ENCODE peak calls at places on chromosomes 6 and 20, in seven cellular contexts. One of them, this sample, is unnamed. For H3K9me3, the result is how much of the 10 kb centered on the place peaks cover.

GRCh38 chr6:126797981-126798380 is 320.5 kb upstream of the RSPO3 start:
- DNase-seq in SJCRH30: no peak
- DNase-seq in SJSA1: no peak
- DNase-seq in iPS DF 6.9: no peak
- DNase-seq in heart right ventricle: no peak
- DNase-seq in Peyer's patch: no peak
- DNase-seq in transverse colon: no peak
- DNase-seq in this sample: no peak

GRCh38 chr20:57481281-57481711 is 43.6 kb downstream of the CTCFL start:
- DNase-seq in SJCRH30: no peak
- DNase-seq in SJSA1: no peak
- DNase-seq in iPS DF 6.9: no peak
- DNase-seq in heart right ventricle: no peak
- DNase-seq in Peyer's patch: no peak
- DNase-seq in transverse colon: no peak
- DNase-seq in this sample: no peak

GRCh38 chr20:50642288-50642803 is 49.0 kb downstream of the RIPOR3 start:
- DNase-seq in SJCRH30: peak
- DNase-seq in SJSA1: no peak
- DNase-seq in iPS DF 6.9: no peak
- DNase-seq in heart right ventricle: no peak
- DNase-seq in Peyer's patch: no peak
- DNase-seq in transverse colon: no peak
- DNase-seq in this sample: no peak

GRCh38 chr6:157224178-157224956 is 99.0 kb downstream of the TMEM242 start:
- DNase-seq in SJCRH30: peak
- DNase-seq in SJSA1: no peak
- DNase-seq in iPS DF 6.9: no peak
- DNase-seq in heart right ventricle: no peak
- DNase-seq in Peyer's patch: peak
- DNase-seq in transverse colon: no peak
- DNase-seq in this sample: no peak

GRCh38 chr6:93087606-93088005 is 331.8 kb downstream of the EPHA7 start:
- DNase-seq in SJCRH30: peak
- DNase-seq in SJSA1: no peak
- DNase-seq in iPS DF 6.9: no peak
- DNase-seq in heart right ventricle: no peak
- DNase-seq in Peyer's patch: no peak
- DNase-seq in transverse colon: no peak
- DNase-seq in this sample: no peak

GRCh38 chr20:17971571-17972013 is 2.8 kb downstream of the MGME1 start:
- DNase-seq in SJCRH30: peak
- DNase-seq in SJSA1: no peak
- DNase-seq in iPS DF 6.9: no peak
- DNase-seq in heart right ventricle: no peak
- DNase-seq in Peyer's patch: no peak
- DNase-seq in transverse colon: no peak
- DNase-seq in this sample: no peak

GRCh38 chr20:35773154-35773751 is 1.4 kb downstream of the PHF20 start:
- DNase-seq in SJCRH30: no peak
- DNase-seq in SJSA1: no peak
- DNase-seq in iPS DF 6.9: no peak
- DNase-seq in heart right ventricle: no peak
- DNase-seq in Peyer's patch: peak
- DNase-seq in transverse colon: peak
- DNase-seq in this sample: no peak

GRCh38 chr6:154937306-154938244 is 57.5 kb upstream of the TIAM2 start:
- DNase-seq in SJCRH30: no peak
- DNase-seq in SJSA1: no peak
- DNase-seq in iPS DF 6.9: no peak
- DNase-seq in heart right ventricle: no peak
- DNase-seq in Peyer's patch: no peak
- DNase-seq in transverse colon: no peak
- DNase-seq in this sample: no peak

GRCh38 chr20:56626367-56627121 is 2.6 kb upstream of the TFAP2C start:
- DNase-seq in SJCRH30: no peak
- DNase-seq in SJSA1: no peak
- DNase-seq in iPS DF 6.9: no peak
- DNase-seq in heart right ventricle: no peak
- DNase-seq in Peyer's patch: no peak
- DNase-seq in transverse colon: peak
- DNase-seq in this sample: no peak

GRCh38 chr6:53432318-53433161 is 83.8 kb upstream of the ELOVL5 start:
- DNase-seq in SJCRH30: peak
- DNase-seq in SJSA1: no peak
- DNase-seq in iPS DF 6.9: no peak
- DNase-seq in heart right ventricle: no peak
- DNase-seq in Peyer's patch: no peak
- DNase-seq in transverse colon: no peak
- DNase-seq in this sample: no peak

GRCh38 chr20:34703573-34704176 is 469 bp upstream of the TP53INP2 start:
- DNase-seq in SJCRH30: peak
- DNase-seq in SJSA1: no peak
- DNase-seq in iPS DF 6.9: no peak
- DNase-seq in heart right ventricle: no peak
- DNase-seq in Peyer's patch: peak
- DNase-seq in transverse colon: peak
- DNase-seq in this sample: no peak

GRCh38 chr6:90025418-90026089 is 131.3 kb downstream of the GJA10 start:
- DNase-seq in SJCRH30: peak
- DNase-seq in SJSA1: no peak
- DNase-seq in iPS DF 6.9: no peak
- DNase-seq in heart right ventricle: no peak
- DNase-seq in Peyer's patch: no peak
- DNase-seq in transverse colon: no peak
- DNase-seq in this sample: no peak

GRCh38 chr20:59692139-59692538 is 87.8 kb downstream of the PHACTR3 start:
- DNase-seq in SJCRH30: no peak
- DNase-seq in SJSA1: no peak
- DNase-seq in iPS DF 6.9: no peak
- DNase-seq in heart right ventricle: peak
- DNase-seq in Peyer's patch: no peak
- DNase-seq in transverse colon: no peak
- DNase-seq in this sample: peak

GRCh38 chr20:59686404-59687346 is 82.3 kb downstream of the PHACTR3 start:
- DNase-seq in SJCRH30: no peak
- DNase-seq in SJSA1: no peak
- DNase-seq in iPS DF 6.9: no peak
- DNase-seq in heart right ventricle: no peak
- DNase-seq in Peyer's patch: no peak
- DNase-seq in transverse colon: no peak
- DNase-seq in this sample: no peak

GRCh38 chr20:59690976-59691375 is 86.6 kb downstream of the PHACTR3 start:
- DNase-seq in SJCRH30: no peak
- DNase-seq in SJSA1: no peak
- DNase-seq in iPS DF 6.9: no peak
- DNase-seq in heart right ventricle: no peak
- DNase-seq in Peyer's patch: no peak
- DNase-seq in transverse colon: no peak
- DNase-seq in this sample: no peak

GRCh38 chr20:59690101-59690500 is 85.8 kb downstream of the PHACTR3 start:
- DNase-seq in SJCRH30: no peak
- DNase-seq in SJSA1: no peak
- DNase-seq in iPS DF 6.9: no peak
- DNase-seq in heart right ventricle: no peak
- DNase-seq in Peyer's patch: no peak
- DNase-seq in transverse colon: no peak
- DNase-seq in this sample: no peak

GRCh38 chr20:59688999-59689398 is 84.7 kb downstream of the PHACTR3 start:
- DNase-seq in SJCRH30: no peak
- DNase-seq in SJSA1: no peak
- DNase-seq in iPS DF 6.9: no peak
- DNase-seq in heart right ventricle: no peak
- DNase-seq in Peyer's patch: no peak
- DNase-seq in transverse colon: no peak
- DNase-seq in this sample: no peak
- H3K9me3 ChIP-seq in SJCRH30: under half
- H3K9me3 ChIP-seq in SJSA1: under half
- H3K9me3 ChIP-seq in iPS DF 6.9: under half
- H3K9me3 ChIP-seq in heart right ventricle: under half
- H3K9me3 ChIP-seq in Peyer's patch: under half
- H3K9me3 ChIP-seq in transverse colon: under half
- H3K9me3 ChIP-seq in this sample: under half

DNA sequence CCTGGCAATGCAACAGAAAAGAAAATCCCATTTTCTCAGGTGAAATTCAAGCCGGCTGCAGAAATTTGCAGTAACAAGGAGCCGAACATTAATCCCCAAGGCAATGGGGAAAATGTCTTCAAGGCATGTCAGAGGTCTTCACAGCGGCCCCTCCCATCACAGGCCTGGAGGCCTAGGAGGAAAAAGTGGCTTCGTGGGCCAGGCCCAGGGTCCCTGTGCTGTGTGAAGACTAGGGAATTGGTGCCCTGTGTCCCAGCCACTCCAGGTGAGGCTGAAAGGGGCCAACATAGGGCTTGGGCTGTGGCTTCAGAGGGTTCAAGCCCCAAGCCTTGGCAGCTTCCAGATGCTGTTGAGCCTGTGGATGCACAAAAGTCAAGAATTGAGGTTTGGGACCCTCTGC is 111.7 kb downstream of the CD24 start:
- DNase-seq in SJCRH30: no peak
- DNase-seq in SJSA1: no peak
- DNase-seq in iPS DF 6.9: no peak
- DNase-seq in heart right ventricle: no peak
- DNase-seq in Peyer's patch: no peak
- DNase-seq in transverse colon: no peak
- DNase-seq in this sample: no peak
- H3K9me3 ChIP-seq in SJCRH30: under half
- H3K9me3 ChIP-seq in SJSA1: under half
- H3K9me3 ChIP-seq in iPS DF 6.9: under half
- H3K9me3 ChIP-seq in heart right ventricle: under half
- H3K9me3 ChIP-seq in Peyer's patch: under half
- H3K9me3 ChIP-seq in transverse colon: under half
- H3K9me3 ChIP-seq in this sample: under half

GRCh38 chr6:23213193-23213592 is 643.8 kb downstream of the HDGFL1 start:
- DNase-seq in SJCRH30: no peak
- DNase-seq in SJSA1: no peak
- DNase-seq in iPS DF 6.9: no peak
- DNase-seq in heart right ventricle: no peak
- DNase-seq in Peyer's patch: no peak
- DNase-seq in transverse colon: no peak
- DNase-seq in this sample: no peak
- H3K9me3 ChIP-seq in SJCRH30: under half
- H3K9me3 ChIP-seq in SJSA1: under half
- H3K9me3 ChIP-seq in iPS DF 6.9: under half
- H3K9me3 ChIP-seq in heart right ventricle: under half
- H3K9me3 ChIP-seq in Peyer's patch: under half
- H3K9me3 ChIP-seq in transverse colon: under half
- H3K9me3 ChIP-seq in this sample: under half

GRCh38 chr20:31394900-31395299 is 4.5 kb upstream of the DEFB119 start:
- DNase-seq in SJCRH30: no peak
- DNase-seq in SJSA1: no peak
- DNase-seq in iPS DF 6.9: no peak
- DNase-seq in heart right ventricle: no peak
- DNase-seq in Peyer's patch: no peak
- DNase-seq in transverse colon: no peak
- DNase-seq in this sample: no peak

GRCh38 chr20:31390490-31390889 is at the start of gene DEFB119:
- DNase-seq in SJCRH30: no peak
- DNase-seq in SJSA1: no peak
- DNase-seq in iPS DF 6.9: no peak
- DNase-seq in heart right ventricle: no peak
- DNase-seq in Peyer's patch: no peak
- DNase-seq in transverse colon: no peak
- DNase-seq in this sample: no peak

GRCh38 chr20:31392836-31393235 is 2.4 kb upstream of the DEFB119 start:
- DNase-seq in SJCRH30: no peak
- DNase-seq in SJSA1: no peak
- DNase-seq in iPS DF 6.9: no peak
- DNase-seq in heart right ventricle: no peak
- DNase-seq in Peyer's patch: no peak
- DNase-seq in transverse colon: no peak
- DNase-seq in this sample: no peak
- H3K9me3 ChIP-seq in SJCRH30: under half
- H3K9me3 ChIP-seq in SJSA1: under half
- H3K9me3 ChIP-seq in iPS DF 6.9: under half
- H3K9me3 ChIP-seq in heart right ventricle: under half
- H3K9me3 ChIP-seq in Peyer's patch: under half
- H3K9me3 ChIP-seq in transverse colon: under half
- H3K9me3 ChIP-seq in this sample: under half

DNA sequence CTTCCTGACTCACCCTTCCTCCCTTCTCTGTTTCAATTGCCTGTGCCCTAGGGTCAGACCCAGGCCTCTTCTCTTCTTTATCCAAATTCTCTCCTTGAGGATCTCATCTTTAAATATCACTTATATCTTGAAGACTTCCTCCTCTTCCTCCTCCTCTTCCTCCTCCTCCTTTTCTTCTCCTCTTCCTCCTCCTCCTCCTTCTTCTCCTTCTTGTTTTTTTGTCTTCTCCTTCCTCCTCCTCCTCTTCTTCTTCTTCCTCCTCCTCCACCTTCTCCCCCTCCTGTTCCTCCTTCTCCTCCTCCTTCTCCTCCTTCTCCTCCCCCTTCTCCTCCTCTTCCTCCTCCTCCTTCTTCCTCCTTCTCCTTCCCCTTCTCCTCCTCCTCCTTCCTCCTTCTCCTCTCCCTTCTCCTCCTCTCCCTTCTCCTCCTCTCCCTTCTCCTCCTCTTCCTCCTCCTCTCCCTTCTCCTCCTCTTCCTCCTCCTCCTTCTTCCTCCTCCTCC is 127.6 kb upstream of the AKIRIN2 start:
- DNase-seq in SJCRH30: no peak
- DNase-seq in SJSA1: no peak
- DNase-seq in iPS DF 6.9: no peak
- DNase-seq in heart right ventricle: no peak
- DNase-seq in Peyer's patch: no peak
- DNase-seq in transverse colon: no peak
- DNase-seq in this sample: no peak
- H3K9me3 ChIP-seq in SJCRH30: under half
- H3K9me3 ChIP-seq in SJSA1: under half
- H3K9me3 ChIP-seq in iPS DF 6.9: under half
- H3K9me3 ChIP-seq in heart right ventricle: under half
- H3K9me3 ChIP-seq in Peyer's patch: under half
- H3K9me3 ChIP-seq in transverse colon: under half
- H3K9me3 ChIP-seq in this sample: under half

DNA sequence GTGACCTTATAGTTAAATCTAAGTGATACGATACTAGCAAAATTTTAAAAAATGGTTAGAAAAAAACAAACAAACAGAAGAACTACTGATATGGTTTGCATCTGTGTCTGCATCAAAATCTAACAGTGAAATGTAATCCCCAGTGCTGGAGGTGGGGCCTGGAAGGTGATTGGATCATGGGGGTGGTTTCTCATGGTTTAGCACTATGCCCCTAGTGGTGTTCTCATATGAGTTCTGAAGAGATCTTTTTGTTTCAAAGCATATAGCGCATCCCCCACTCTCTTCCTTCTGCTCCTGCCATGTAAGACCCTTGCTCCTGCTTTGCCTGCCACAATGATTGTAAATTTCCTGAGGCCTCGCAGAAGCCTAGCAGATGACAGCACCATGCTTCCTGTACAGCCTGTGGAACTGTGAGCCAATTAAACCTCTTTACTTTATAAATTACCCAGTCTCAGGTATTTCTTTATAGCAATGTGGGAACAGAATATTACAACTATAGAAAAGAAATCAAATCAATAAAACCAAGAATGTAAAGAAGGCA is 5.4 kb downstream of the FBXL4 start:
- DNase-seq in SJCRH30: peak
- DNase-seq in SJSA1: no peak
- DNase-seq in iPS DF 6.9: no peak
- DNase-seq in heart right ventricle: no peak
- DNase-seq in Peyer's patch: no peak
- DNase-seq in transverse colon: no peak
- DNase-seq in this sample: no peak
- H3K9me3 ChIP-seq in SJCRH30: under half
- H3K9me3 ChIP-seq in SJSA1: under half
- H3K9me3 ChIP-seq in iPS DF 6.9: under half
- H3K9me3 ChIP-seq in heart right ventricle: under half
- H3K9me3 ChIP-seq in Peyer's patch: under half
- H3K9me3 ChIP-seq in transverse colon: under half
- H3K9me3 ChIP-seq in this sample: under half